ENCODE peak calls at places on chromosomes 16 and 17, in ten cellular contexts. I is T-cell; K is cerebellar cortex; P is HT1080; H is GM04504; X is activated CD8-positive, alpha-beta memory T cell treated with anti-CD3 and anti-CD28 coated beads for 4 hours; T is cardiac muscle cell; R is nephron progenitor cell; V is mesendoderm; J is GOT3. Y is an unnamed sample.

GRCh38 chr17:50440172-50440837 is 14.3 kb downstream of the ACSF2 start:
- DNase-seq in H (no peak), V (no peak), I (no peak), X (no peak), R (no peak), T (no peak), P (no peak), J (no peak), K (peak), Y (no peak)

GRCh38 chr17:76524598-76525512 is 12.7 kb downstream of the CYGB start:
- DNase-seq in T (peak), X (no peak), I (no peak), V (no peak), K (no peak), P (no peak), R (no peak), J (no peak), H (no peak), Y (no peak)

GRCh38 chr16:19130852-19131808 is 17.4 kb downstream of the ITPRIPL2 start:
- DNase-seq in V (peak), P (peak), R (no peak), J (no peak), T (peak), H (peak), K (no peak), X (no peak), I (no peak), Y (peak)

GRCh38 chr17:76447931-76448652 is 4.9 kb downstream of the UBE2O start:
- DNase-seq in J (no peak), X (no peak), H (no peak), R (no peak), P (no peak), K (no peak), T (no peak), I (no peak), V (no peak), Y (no peak)

GRCh38 chr17:78144736-78145641 is 1.2 kb upstream of the C17orf99 start:
- DNase-seq in H (no peak), I (no peak), K (no peak), T (peak), P (no peak), J (no peak), X (no peak), R (no peak), V (no peak), Y (no peak)

GRCh38 chr16:68401871-68402747 is 46.2 kb downstream of the SMPD3 start:
- DNase-seq in J (no peak), X (no peak), R (no peak), H (peak), K (no peak), T (peak), P (peak), I (no peak), V (no peak), Y (no peak)

GRCh38 chr17:57762375-57762916 is 17.3 kb upstream of the CCDC182 start:
- DNase-seq in X (no peak), K (no peak), H (no peak), R (peak), P (no peak), V (no peak), T (no peak), J (no peak), I (no peak), Y (no peak)

GRCh38 chr16:21265104-21265825 is 12.8 kb downstream of the CRYM start:
- DNase-seq in I (no peak), V (no peak), H (no peak), P (peak), R (no peak), K (peak), J (no peak), T (no peak), X (no peak), Y (no peak)

GRCh38 chr17:58702045-58702476 is 9.7 kb downstream of the RAD51C start:
- DNase-seq in I (no peak), R (no peak), J (no peak), K (no peak), P (no peak), H (no peak), V (no peak), T (no peak), X (no peak), Y (no peak)

GRCh38 chr17:62775876-62776275 is 32.2 kb downstream of the MARCHF10 start:
- DNase-seq in J (no peak), I (no peak), X (no peak), H (no peak), P (no peak), R (no peak), K (no peak), T (no peak), V (no peak), Y (no peak)

GRCh38 chr16:30747331-30747730 is 894 bp upstream of the PHKG2 start:
- DNase-seq in V (no peak), I (no peak), H (peak), J (no peak), P (peak), X (no peak), R (no peak), T (peak), K (no peak), Y (no peak)

GRCh38 chr17:17073006-17073626 is 30.9 kb downstream of the MPRIP start:
- DNase-seq in T (no peak), I (no peak), J (no peak), P (no peak), V (no peak), K (no peak), X (no peak), R (no peak), H (no peak), Y (no peak)

Y was measured in lung microvascular endothelial cell.